ENCODE peak calls at places on chromosomes 16 and 17, in four cellular contexts. T is SK-N-SH, C is H1, A is K562. J is an unnamed sample.

GRCh38 chr16:22014271-22014873 is 6.5 kb downstream of the MOSMO start:
- DNase-seq in A (no peak), C (no peak), T (no peak), J (no peak)

GRCh38 chr17:20187049-20187448 is 177.9 kb downstream of the SPECC1 start:
- DNase-seq in T (no peak), A (no peak), C (no peak), J (no peak)

GRCh38 chr16:81937305-81938038 is 73.8 kb downstream of the SDR42E1 start:
- DNase-seq in A (no peak), C (peak; percentile 43), T (no peak), J (no peak)

GRCh38 chr16:24198807-24199533 is 57.2 kb upstream of the CACNG3 start:
- DNase-seq in A (no peak), T (peak; percentile 30), C (no peak), J (no peak)

GRCh38 chr17:48338720-48339119 is 91.3 kb downstream of the SKAP1 start:
- DNase-seq in C (no peak), T (no peak), A (no peak), J (no peak)

GRCh38 chr17:52138350-52138749 is 20.2 kb downstream of the CA10 start:
- DNase-seq in T (no peak), A (no peak), C (no peak), J (no peak)

GRCh38 chr17:49358638-49359247 is 3.3 kb downstream of the ZNF652 start:
- DNase-seq in A (no peak), C (no peak), T (no peak), J (no peak)

GRCh38 chr17:67244621-67245072 is 349 bp downstream of the HELZ start:
- DNase-seq in C (no peak), T (peak; percentile 83), A (peak; percentile 77), J (peak; percentile 23)

GRCh38 chr17:14805348-14805747 is 459.8 kb downstream of the PMP22 start:
- DNase-seq in T (no peak), A (no peak), C (no peak), J (peak; percentile 32)

GRCh38 chr17:31580331-31581021 is 189.0 kb downstream of the RAB11FIP4 start:
- DNase-seq in A (no peak), T (no peak), C (no peak), J (no peak)

GRCh38 chr17:39045948-39046679 is 78.9 kb upstream of the FBXO47 start:
- DNase-seq in A (no peak), C (peak; percentile 78), T (no peak), J (peak; percentile 56)

GRCh38 chr17:6286239-6286638 is 148.7 kb downstream of the AIPL1 start:
- DNase-seq in T (no peak), A (peak; percentile 37), C (peak; percentile 66), J (peak; percentile 64)

GRCh38 chr17:77318491-77319210 is 177.9 kb downstream of the SEC14L1 start:
- DNase-seq in A (no peak), T (peak; percentile 24), C (no peak), J (peak; percentile 6)

DNA sequence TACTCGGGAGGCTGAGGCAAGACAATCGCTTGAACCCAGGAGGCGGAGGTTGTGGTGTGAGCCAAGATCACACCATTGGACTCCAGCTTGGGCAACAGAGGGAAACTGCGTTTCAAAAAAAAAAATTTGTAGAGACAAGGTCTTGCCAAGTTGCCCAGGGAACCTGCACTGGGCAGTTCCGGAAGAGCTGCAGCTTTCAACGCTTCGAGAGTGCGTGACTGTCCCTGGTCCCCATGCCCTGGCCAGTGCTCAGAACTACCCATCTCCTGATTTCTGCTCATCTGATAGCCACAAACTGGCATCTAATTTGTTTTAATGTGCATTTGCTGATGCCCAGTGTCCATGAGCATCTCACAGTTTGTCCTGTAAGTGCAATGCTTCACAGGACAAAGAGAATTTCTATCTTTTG is 4.0 kb downstream of the ACTG1 start:
- DNase-seq in A (no peak), T (no peak), C (no peak), J (no peak)
- TF ChIP-seq TEAD4 in A (peak; percentile 19), T (no peak), C (no peak), J (no peak)

GRCh38 chr16:84314373-84314772 is 19.7 kb downstream of the WFDC1 start:
- DNase-seq in C (no peak), T (no peak), A (no peak), J (no peak)

GRCh38 chr16:84313921-84314320 is 19.2 kb downstream of the WFDC1 start:
- DNase-seq in A (no peak), C (no peak), T (no peak), J (no peak)

GRCh38 chr16:84314814-84315213 is 20.1 kb downstream of the WFDC1 start:
- DNase-seq in A (no peak), T (no peak), C (no peak), J (no peak)

GRCh38 chr16:84310642-84311041 is 16.0 kb downstream of the WFDC1 start:
- DNase-seq in A (no peak), T (no peak), C (no peak), J (no peak)

DNA sequence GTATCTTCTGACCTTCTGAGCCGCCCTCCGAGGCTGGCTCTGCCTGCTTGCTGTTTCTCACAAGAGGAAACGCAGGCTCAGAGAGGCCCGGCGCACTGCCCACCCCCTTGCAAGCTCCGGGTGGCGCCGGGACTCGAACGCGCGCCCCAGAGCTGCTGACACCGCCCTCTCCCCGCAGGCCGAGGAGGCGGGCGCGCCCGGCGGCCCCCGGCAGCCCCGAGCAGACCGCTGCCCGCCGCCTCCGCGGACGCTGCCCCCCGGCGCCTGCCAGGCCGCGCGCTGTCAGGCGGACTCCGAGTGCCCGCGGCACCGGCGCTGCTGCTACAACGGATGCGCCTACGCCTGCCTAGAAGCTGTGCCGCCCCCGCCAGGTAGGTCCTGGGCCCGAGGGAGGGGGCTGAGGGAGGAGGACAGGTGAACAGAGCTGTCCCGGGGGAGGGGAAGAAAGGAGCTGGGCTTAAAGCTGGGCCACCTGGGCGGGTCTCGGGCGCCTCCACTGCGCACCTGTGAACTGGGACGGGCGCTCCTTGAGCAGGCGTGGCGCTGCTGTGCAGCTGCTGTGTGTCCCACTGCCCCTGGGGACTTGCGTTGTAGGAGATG is 18.2 kb downstream of the WFDC1 start:
- DNase-seq in C (peak; percentile 81), T (peak; percentile 58), A (no peak), J (peak; percentile 81)
- TF ChIP-seq TEAD4 in C (no peak), T (no peak), A (no peak), J (no peak)

DNA sequence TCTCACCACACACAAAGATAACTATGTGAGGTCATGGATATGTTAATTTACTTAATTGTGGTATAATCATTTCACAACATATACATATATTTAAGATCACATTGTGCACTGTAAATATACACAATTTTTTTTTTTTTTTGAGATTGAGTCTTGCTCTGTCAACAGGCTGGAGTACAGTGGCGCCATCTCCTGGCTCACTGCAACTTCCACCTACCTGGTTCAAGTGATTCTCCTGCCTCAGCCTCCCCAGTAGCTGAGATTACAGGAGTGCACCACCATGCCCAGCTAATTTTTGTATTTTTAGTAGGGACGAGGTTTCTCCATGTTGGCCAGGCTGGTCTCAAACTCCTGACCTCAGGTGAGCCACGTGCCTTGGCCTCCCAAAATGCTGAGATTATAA is 11.5 kb upstream of the PRSS54 start:
- DNase-seq in A (no peak), C (no peak), T (no peak), J (peak; percentile 36)
- TF ChIP-seq TEAD4 in A (no peak), C (no peak), T (no peak), J (no peak)

GRCh38 chr17:3755335-3756030 is 31.8 kb downstream of the HASPIN start:
- DNase-seq in T (no peak), C (no peak), A (no peak), J (no peak)

GRCh38 chr17:3751836-3752235 is 28.1 kb downstream of the HASPIN start:
- DNase-seq in C (no peak), A (no peak), T (no peak), J (no peak)

GRCh38 chr17:3750926-3751325 is 27.2 kb downstream of the HASPIN start:
- DNase-seq in A (no peak), T (no peak), C (no peak), J (no peak)

GRCh38 chr17:3754066-3754457 is 30.4 kb downstream of the HASPIN start:
- DNase-seq in A (no peak), C (no peak), T (no peak), J (no peak)

DNA sequence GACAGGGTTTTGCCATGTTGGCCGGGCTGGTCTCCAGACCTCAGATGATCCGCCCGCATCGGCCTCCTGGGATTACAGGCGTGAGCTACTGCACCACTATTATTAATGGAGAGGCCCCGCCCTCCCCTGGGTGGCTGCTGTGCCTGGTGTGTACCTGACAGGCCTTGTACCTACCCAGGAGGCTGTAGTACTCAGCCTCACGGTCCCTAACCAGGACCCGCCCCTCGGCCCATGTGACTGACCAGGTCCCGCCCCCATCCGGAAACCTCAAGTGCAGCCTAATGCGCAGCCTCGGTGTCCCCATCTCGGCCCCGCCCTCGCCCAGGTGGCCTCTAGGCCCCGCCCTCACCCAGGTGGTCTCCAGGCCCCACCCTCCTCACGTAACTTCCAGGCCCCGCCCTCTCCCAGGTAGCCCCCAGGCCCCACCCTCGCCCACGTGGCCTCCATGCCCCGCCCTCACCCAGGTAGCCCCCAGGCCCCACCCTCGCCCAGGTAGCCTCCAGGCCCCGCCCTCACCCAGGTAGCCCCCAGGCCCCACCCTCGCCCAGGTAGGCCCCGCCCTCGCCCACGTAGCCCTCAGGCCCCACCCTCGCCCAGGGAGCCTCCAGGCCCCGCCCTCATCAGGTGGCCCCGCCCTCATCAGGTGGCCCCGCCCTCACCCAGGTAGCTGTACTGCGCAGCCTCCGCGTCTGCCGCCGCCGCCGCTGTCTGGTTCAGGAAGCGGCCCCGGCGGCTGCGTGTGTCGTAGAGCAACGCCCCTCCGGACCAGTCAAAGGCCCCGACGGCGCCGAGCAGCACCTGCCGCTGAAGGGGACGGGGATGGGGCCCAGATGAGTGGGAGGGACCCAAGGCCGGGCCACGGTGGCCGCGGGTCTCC is 31.0 kb downstream of the HASPIN start:
- DNase-seq in T (peak; percentile 79), C (peak; percentile 99), A (peak; percentile 94), J (peak; percentile 100)
- TF ChIP-seq TEAD4 in T (no peak), C (no peak), A (no peak), J (no peak)

GRCh38 chr17:3039748-3040147 is 23.7 kb downstream of the OR1D5 start:
- DNase-seq in T (no peak), C (no peak), A (no peak), J (no peak)

GRCh38 chr17:3046753-3047152 is 16.7 kb downstream of the OR1D5 start:
- DNase-seq in A (no peak), C (no peak), T (no peak), J (no peak)

GRCh38 chr17:3040882-3041281 is 22.5 kb downstream of the OR1D5 start:
- DNase-seq in C (no peak), T (no peak), A (no peak), J (no peak)

GRCh38 chr17:3038941-3039340 is 24.5 kb downstream of the OR1D5 start:
- DNase-seq in T (no peak), C (no peak), A (no peak), J (no peak)

DNA sequence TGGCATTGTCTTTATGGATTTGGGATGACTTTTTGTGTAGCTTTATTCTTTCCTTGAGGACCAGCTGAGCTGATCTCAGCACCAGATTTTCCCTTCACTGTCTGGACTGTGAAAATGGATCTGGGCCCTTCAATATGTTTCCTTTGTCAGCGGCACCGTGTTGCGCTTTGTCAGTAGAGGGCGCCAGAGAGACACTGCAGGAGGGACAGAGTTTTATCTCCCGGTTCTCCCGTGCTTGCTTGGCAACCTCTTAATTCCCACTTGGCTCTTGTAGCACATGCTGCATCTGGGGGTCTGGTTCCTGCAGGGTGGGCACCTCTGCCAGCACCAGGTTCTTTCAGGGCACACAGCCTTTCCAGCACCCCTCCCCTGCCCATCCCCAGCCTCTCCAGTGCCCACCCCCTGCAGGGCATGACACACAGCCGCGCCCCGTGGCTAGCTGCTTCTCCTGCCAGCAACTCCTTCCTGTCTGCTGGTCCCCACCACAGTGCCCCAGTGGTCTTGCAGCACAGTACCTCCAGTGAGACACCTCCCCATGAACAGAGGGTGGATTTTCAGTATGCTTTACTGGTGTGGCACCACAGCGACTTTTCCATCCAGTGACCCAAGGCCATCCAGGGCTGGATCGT is 19.6 kb downstream of the OR1D5 start:
- DNase-seq in A (peak; percentile 13), C (peak; percentile 73), T (no peak), J (peak; percentile 61)
- TF ChIP-seq TEAD4 in A (no peak), C (no peak), T (no peak), J (no peak)

GRCh38 chr17:50887705-50888245 is 21.6 kb upstream of the TOB1 start:
- DNase-seq in T (no peak), A (no peak), C (no peak), J (no peak)
- TF ChIP-seq TEAD4 in T (no peak), A (no peak), C (no peak), J (no peak)

J was measured in WTC11.